ENCODE peak calls at places on chromosomes 4 and X, in seven cellular contexts. I is lung microvascular endothelial cell, Q is foreskin melanocyte, M is PC-9, U is ecto neural progenitor cell, T is EH, O is H4. A is an unnamed sample.

GRCh38 chrX:40644175-40644574 is 3.2 kb downstream of the CXorf38 start:
- DNase-seq in O (no peak), I (peak), U (no peak), T (peak), Q (peak), M (no peak), A (no peak)

GRCh38 chr4:124432500-124432899 is 280.0 kb downstream of the ANKRD50 start:
- DNase-seq in T (peak), I (peak), M (peak), Q (no peak), O (no peak), U (no peak), A (no peak)

GRCh38 chr4:242121-242848 is 63.0 kb downstream of the ZNF732 start:
- DNase-seq in U (no peak), Q (peak), T (peak), O (peak), M (peak), I (peak), A (peak)

GRCh38 chrX:136766785-136767103 is 14.0 kb downstream of the ARHGEF6 start:
- DNase-seq in O (no peak), I (no peak), U (no peak), M (no peak), T (no peak), Q (no peak), A (peak)

GRCh38 chrX:78673256-78673655 is 14.1 kb upstream of the RTL3 start:
- DNase-seq in U (no peak), Q (no peak), T (no peak), O (no peak), M (no peak), I (no peak), A (no peak)

GRCh38 chrX:8741981-8742380 is 10.0 kb upstream of the ANOS1 start:
- DNase-seq in M (no peak), U (no peak), Q (no peak), I (no peak), T (no peak), O (no peak), A (no peak)

GRCh38 chr4:128416921-128417320 is 129.3 kb upstream of the PGRMC2 start:
- DNase-seq in U (no peak), I (peak), M (no peak), T (peak), Q (no peak), O (no peak), A (no peak)

GRCh38 chr4:176376032-176376614 is 56.4 kb downstream of the SPCS3 start:
- DNase-seq in T (peak), O (peak), M (no peak), I (peak), Q (no peak), U (no peak), A (no peak)

GRCh38 chr4:147336252-147336651 is 144.6 kb upstream of the EDNRA start:
- DNase-seq in U (no peak), T (peak), I (no peak), M (no peak), Q (no peak), O (no peak), A (no peak)

GRCh38 chrX:46029777-46030176 is 515.4 kb downstream of the ZNF674 start:
- DNase-seq in O (no peak), T (no peak), M (peak), Q (no peak), I (no peak), U (no peak), A (no peak)

GRCh38 chrX:69060631-69061408 is 104.4 kb downstream of the PJA1 start:
- DNase-seq in T (peak), U (peak), Q (no peak), M (no peak), I (peak), O (no peak), A (no peak)

GRCh38 chr4:172898715-172899114 is 269.9 kb upstream of the GALNT7 start:
- DNase-seq in Q (no peak), M (no peak), U (no peak), T (no peak), I (no peak), O (no peak), A (no peak)

GRCh38 chr4:82780398-82781231 is 18.0 kb downstream of the SCD5 start:
- DNase-seq in U (peak), O (peak), M (peak), T (peak), I (peak), Q (no peak), A (peak)

GRCh38 chr4:1563768-1564485 is 120.2 kb downstream of the FAM53A start:
- DNase-seq in O (no peak), U (no peak), I (no peak), T (no peak), M (no peak), Q (no peak), A (no peak)

GRCh38 chrX:67917412-67918010 is 373.7 kb downstream of the AR start:
- DNase-seq in M (no peak), U (no peak), T (no peak), Q (no peak), I (no peak), O (no peak), A (no peak)

GRCh38 chrX:15475021-15475420 is 18.1 kb downstream of the PIR start:
- DNase-seq in U (no peak), T (no peak), I (peak), O (peak), M (peak), Q (no peak), A (no peak)

GRCh38 chr4:153637201-153637600 is 46.9 kb upstream of the TLR2 start:
- DNase-seq in T (no peak), O (no peak), I (no peak), U (no peak), Q (no peak), M (no peak), A (no peak)

GRCh38 chrX:3191821-3192220 is 150.6 kb downstream of the ARSF start:
- DNase-seq in T (peak), M (no peak), I (no peak), Q (no peak), U (no peak), O (peak), A (no peak)

GRCh38 chr4:7041851-7042696 is 1.1 kb upstream of the TADA2B start:
- DNase-seq in T (peak), I (no peak), O (no peak), Q (peak), M (no peak), U (peak), A (no peak)

GRCh38 chr4:965766-966134 is 7.6 kb downstream of the DGKQ start:
- DNase-seq in U (no peak), Q (no peak), M (no peak), I (no peak), T (no peak), O (no peak), A (no peak)